ENCODE peak calls at places on chromosomes 16 and 17, in eight cellular contexts. One of them, this sample, is unnamed.

GRCh38 chr17:17467720-17468119 is 9.1 kb upstream of the MED9 start:
- DNase-seq in NCI-H1105 treated with DMSO at 0.1 percent for 48 hours: no peak
- DNase-seq in small intestine: peak
- DNase-seq in GM23248: peak
- DNase-seq in prostate gland: no peak
- DNase-seq in T-helper 17 cell: no peak
- DNase-seq in stimulated activated naive CD8-positive, alpha-beta T cell treated with anti-CD3 and anti-CD28 coated beads, Interleukin-15, Interleukin-2, amounts not matched to agents 100 U/mL and 50 U/mL, for 24 hours: no peak
- DNase-seq in NCI-H1417: peak
- DNase-seq in this sample: no peak

GRCh38 chr16:84928679-84929420 is 82.5 kb downstream of the ZDHHC7 start:
- DNase-seq in NCI-H1417: no peak
- DNase-seq in NCI-H1105 treated with DMSO at 0.1 percent for 48 hours: no peak
- DNase-seq in prostate gland: no peak
- DNase-seq in GM23248: peak
- DNase-seq in small intestine: peak
- DNase-seq in stimulated activated naive CD8-positive, alpha-beta T cell treated with anti-CD3 and anti-CD28 coated beads, Interleukin-15, Interleukin-2, amounts not matched to agents 100 U/mL and 50 U/mL, for 24 hours: no peak
- DNase-seq in T-helper 17 cell: no peak
- DNase-seq in this sample: no peak

GRCh38 chr17:28345420-28346198 is 10.0 kb downstream of the TNFAIP1 start:
- DNase-seq in NCI-H1417: peak
- DNase-seq in GM23248: no peak
- DNase-seq in small intestine: no peak
- DNase-seq in NCI-H1105 treated with DMSO at 0.1 percent for 48 hours: peak
- DNase-seq in T-helper 17 cell: no peak
- DNase-seq in stimulated activated naive CD8-positive, alpha-beta T cell treated with anti-CD3 and anti-CD28 coated beads, Interleukin-15, Interleukin-2, amounts not matched to agents 100 U/mL and 50 U/mL, for 24 hours: no peak
- DNase-seq in prostate gland: no peak
- DNase-seq in this sample: no peak

GRCh38 chr17:4135489-4135888 is 7.3 kb downstream of the ZZEF1 start:
- DNase-seq in NCI-H1417: no peak
- DNase-seq in stimulated activated naive CD8-positive, alpha-beta T cell treated with anti-CD3 and anti-CD28 coated beads, Interleukin-15, Interleukin-2, amounts not matched to agents 100 U/mL and 50 U/mL, for 24 hours: no peak
- DNase-seq in GM23248: no peak
- DNase-seq in T-helper 17 cell: no peak
- DNase-seq in NCI-H1105 treated with DMSO at 0.1 percent for 48 hours: no peak
- DNase-seq in small intestine: no peak
- DNase-seq in prostate gland: no peak
- DNase-seq in this sample: no peak

GRCh38 chr17:6626616-6627015 is 13.9 kb downstream of the KIAA0753 start:
- DNase-seq in prostate gland: no peak
- DNase-seq in small intestine: no peak
- DNase-seq in NCI-H1105 treated with DMSO at 0.1 percent for 48 hours: no peak
- DNase-seq in T-helper 17 cell: no peak
- DNase-seq in NCI-H1417: no peak
- DNase-seq in stimulated activated naive CD8-positive, alpha-beta T cell treated with anti-CD3 and anti-CD28 coated beads, Interleukin-15, Interleukin-2, amounts not matched to agents 100 U/mL and 50 U/mL, for 24 hours: no peak
- DNase-seq in GM23248: no peak
- DNase-seq in this sample: no peak

GRCh38 chr16:14372471-14372870 is 257.6 kb downstream of the PARN start:
- DNase-seq in NCI-H1105 treated with DMSO at 0.1 percent for 48 hours: no peak
- DNase-seq in T-helper 17 cell: no peak
- DNase-seq in stimulated activated naive CD8-positive, alpha-beta T cell treated with anti-CD3 and anti-CD28 coated beads, Interleukin-15, Interleukin-2, amounts not matched to agents 100 U/mL and 50 U/mL, for 24 hours: no peak
- DNase-seq in NCI-H1417: no peak
- DNase-seq in prostate gland: no peak
- DNase-seq in small intestine: no peak
- DNase-seq in GM23248: no peak
- DNase-seq in this sample: peak

GRCh38 chr17:78958556-78959191 is 21.0 kb downstream of the LGALS3BP start:
- DNase-seq in stimulated activated naive CD8-positive, alpha-beta T cell treated with anti-CD3 and anti-CD28 coated beads, Interleukin-15, Interleukin-2, amounts not matched to agents 100 U/mL and 50 U/mL, for 24 hours: no peak
- DNase-seq in T-helper 17 cell: no peak
- DNase-seq in GM23248: peak
- DNase-seq in NCI-H1417: no peak
- DNase-seq in NCI-H1105 treated with DMSO at 0.1 percent for 48 hours: no peak
- DNase-seq in prostate gland: no peak
- DNase-seq in small intestine: peak
- DNase-seq in this sample: no peak

GRCh38 chr17:73957564-73957963 is 245.9 kb upstream of the RPL38 start:
- DNase-seq in T-helper 17 cell: no peak
- DNase-seq in stimulated activated naive CD8-positive, alpha-beta T cell treated with anti-CD3 and anti-CD28 coated beads, Interleukin-15, Interleukin-2, amounts not matched to agents 100 U/mL and 50 U/mL, for 24 hours: no peak
- DNase-seq in prostate gland: no peak
- DNase-seq in small intestine: peak
- DNase-seq in GM23248: no peak
- DNase-seq in NCI-H1417: peak
- DNase-seq in NCI-H1105 treated with DMSO at 0.1 percent for 48 hours: no peak
- DNase-seq in this sample: no peak

GRCh38 chr17:58403312-58403711 is 14.0 kb downstream of the RNF43 start:
- DNase-seq in prostate gland: no peak
- DNase-seq in T-helper 17 cell: no peak
- DNase-seq in small intestine: no peak
- DNase-seq in NCI-H1417: no peak
- DNase-seq in stimulated activated naive CD8-positive, alpha-beta T cell treated with anti-CD3 and anti-CD28 coated beads, Interleukin-15, Interleukin-2, amounts not matched to agents 100 U/mL and 50 U/mL, for 24 hours: no peak
- DNase-seq in GM23248: no peak
- DNase-seq in NCI-H1105 treated with DMSO at 0.1 percent for 48 hours: peak
- DNase-seq in this sample: no peak

GRCh38 chr16:77974883-77975282 is 47.5 kb upstream of the CLEC3A start:
- DNase-seq in prostate gland: no peak
- DNase-seq in stimulated activated naive CD8-positive, alpha-beta T cell treated with anti-CD3 and anti-CD28 coated beads, Interleukin-15, Interleukin-2, amounts not matched to agents 100 U/mL and 50 U/mL, for 24 hours: no peak
- DNase-seq in NCI-H1105 treated with DMSO at 0.1 percent for 48 hours: no peak
- DNase-seq in T-helper 17 cell: no peak
- DNase-seq in GM23248: peak
- DNase-seq in small intestine: no peak
- DNase-seq in NCI-H1417: no peak
- DNase-seq in this sample: peak

GRCh38 chr17:28524476-28525415 is 18.6 kb downstream of the FOXN1 start:
- DNase-seq in GM23248: peak
- DNase-seq in NCI-H1105 treated with DMSO at 0.1 percent for 48 hours: no peak
- DNase-seq in small intestine: peak
- DNase-seq in T-helper 17 cell: no peak
- DNase-seq in prostate gland: peak
- DNase-seq in NCI-H1417: no peak
- DNase-seq in stimulated activated naive CD8-positive, alpha-beta T cell treated with anti-CD3 and anti-CD28 coated beads, Interleukin-15, Interleukin-2, amounts not matched to agents 100 U/mL and 50 U/mL, for 24 hours: no peak
- DNase-seq in this sample: no peak

GRCh38 chr16:11233727-11234376 is 22.2 kb downstream of the SOCS1 start:
- DNase-seq in prostate gland: no peak
- DNase-seq in NCI-H1105 treated with DMSO at 0.1 percent for 48 hours: no peak
- DNase-seq in T-helper 17 cell: peak
- DNase-seq in NCI-H1417: no peak
- DNase-seq in GM23248: no peak
- DNase-seq in stimulated activated naive CD8-positive, alpha-beta T cell treated with anti-CD3 and anti-CD28 coated beads, Interleukin-15, Interleukin-2, amounts not matched to agents 100 U/mL and 50 U/mL, for 24 hours: peak
- DNase-seq in small intestine: peak
- DNase-seq in this sample: no peak

GRCh38 chr16:11586856-11587642 is at the start of gene LITAF:
- DNase-seq in GM23248: peak
- DNase-seq in NCI-H1417: peak
- DNase-seq in small intestine: peak
- DNase-seq in prostate gland: peak
- DNase-seq in stimulated activated naive CD8-positive, alpha-beta T cell treated with anti-CD3 and anti-CD28 coated beads, Interleukin-15, Interleukin-2, amounts not matched to agents 100 U/mL and 50 U/mL, for 24 hours: peak
- DNase-seq in NCI-H1105 treated with DMSO at 0.1 percent for 48 hours: peak
- DNase-seq in T-helper 17 cell: peak
- DNase-seq in this sample: peak

GRCh38 chr17:69763503-69763902 is 311.5 kb upstream of the KCNJ16 start:
- DNase-seq in small intestine: no peak
- DNase-seq in NCI-H1417: no peak
- DNase-seq in stimulated activated naive CD8-positive, alpha-beta T cell treated with anti-CD3 and anti-CD28 coated beads, Interleukin-15, Interleukin-2, amounts not matched to agents 100 U/mL and 50 U/mL, for 24 hours: no peak
- DNase-seq in GM23248: peak
- DNase-seq in T-helper 17 cell: no peak
- DNase-seq in prostate gland: no peak
- DNase-seq in NCI-H1105 treated with DMSO at 0.1 percent for 48 hours: no peak
- DNase-seq in this sample: no peak

GRCh38 chr17:3845361-3845753 is 689 bp downstream of the NCBP3 start:
- DNase-seq in GM23248: peak
- DNase-seq in prostate gland: no peak
- DNase-seq in NCI-H1105 treated with DMSO at 0.1 percent for 48 hours: peak
- DNase-seq in stimulated activated naive CD8-positive, alpha-beta T cell treated with anti-CD3 and anti-CD28 coated beads, Interleukin-15, Interleukin-2, amounts not matched to agents 100 U/mL and 50 U/mL, for 24 hours: peak
- DNase-seq in NCI-H1417: no peak
- DNase-seq in T-helper 17 cell: no peak
- DNase-seq in small intestine: peak
- DNase-seq in this sample: peak

GRCh38 chr16:57906385-57907316 is 64.3 kb downstream of the CNGB1 start:
- DNase-seq in GM23248: peak
- DNase-seq in prostate gland: no peak
- DNase-seq in stimulated activated naive CD8-positive, alpha-beta T cell treated with anti-CD3 and anti-CD28 coated beads, Interleukin-15, Interleukin-2, amounts not matched to agents 100 U/mL and 50 U/mL, for 24 hours: peak
- DNase-seq in small intestine: no peak
- DNase-seq in NCI-H1105 treated with DMSO at 0.1 percent for 48 hours: no peak
- DNase-seq in NCI-H1417: no peak
- DNase-seq in T-helper 17 cell: no peak
- DNase-seq in this sample: no peak

GRCh38 chr17:40023590-40024292 is 8.5 kb downstream of the CSF3 start:
- DNase-seq in NCI-H1105 treated with DMSO at 0.1 percent for 48 hours: no peak
- DNase-seq in small intestine: no peak
- DNase-seq in prostate gland: peak
- DNase-seq in NCI-H1417: no peak
- DNase-seq in stimulated activated naive CD8-positive, alpha-beta T cell treated with anti-CD3 and anti-CD28 coated beads, Interleukin-15, Interleukin-2, amounts not matched to agents 100 U/mL and 50 U/mL, for 24 hours: no peak
- DNase-seq in GM23248: no peak
- DNase-seq in T-helper 17 cell: no peak
- DNase-seq in this sample: no peak

GRCh38 chr17:17766351-17767095 is 70.3 kb downstream of the SREBF1 start:
- DNase-seq in prostate gland: no peak
- DNase-seq in NCI-H1417: peak
- DNase-seq in GM23248: no peak
- DNase-seq in stimulated activated naive CD8-positive, alpha-beta T cell treated with anti-CD3 and anti-CD28 coated beads, Interleukin-15, Interleukin-2, amounts not matched to agents 100 U/mL and 50 U/mL, for 24 hours: no peak
- DNase-seq in NCI-H1105 treated with DMSO at 0.1 percent for 48 hours: no peak
- DNase-seq in T-helper 17 cell: no peak
- DNase-seq in small intestine: no peak
- DNase-seq in this sample: no peak

GRCh38 chr16:12798846-12799245 is 4.8 kb downstream of the CPPED1 start:
- DNase-seq in GM23248: no peak
- DNase-seq in NCI-H1105 treated with DMSO at 0.1 percent for 48 hours: no peak
- DNase-seq in T-helper 17 cell: no peak
- DNase-seq in stimulated activated naive CD8-positive, alpha-beta T cell treated with anti-CD3 and anti-CD28 coated beads, Interleukin-15, Interleukin-2, amounts not matched to agents 100 U/mL and 50 U/mL, for 24 hours: no peak
- DNase-seq in small intestine: no peak
- DNase-seq in prostate gland: no peak
- DNase-seq in NCI-H1417: no peak
- DNase-seq in this sample: no peak

GRCh38 chr16:621526-622105 is 9.2 kb upstream of the WFIKKN1 start:
- DNase-seq in GM23248: no peak
- DNase-seq in T-helper 17 cell: no peak
- DNase-seq in NCI-H1105 treated with DMSO at 0.1 percent for 48 hours: peak
- DNase-seq in NCI-H1417: peak
- DNase-seq in prostate gland: peak
- DNase-seq in stimulated activated naive CD8-positive, alpha-beta T cell treated with anti-CD3 and anti-CD28 coated beads, Interleukin-15, Interleukin-2, amounts not matched to agents 100 U/mL and 50 U/mL, for 24 hours: no peak
- DNase-seq in small intestine: no peak
- DNase-seq in this sample: no peak

GRCh38 chr17:72631568-72631967 is 460.9 kb downstream of the SLC39A11 start:
- DNase-seq in T-helper 17 cell: no peak
- DNase-seq in prostate gland: no peak
- DNase-seq in GM23248: no peak
- DNase-seq in stimulated activated naive CD8-positive, alpha-beta T cell treated with anti-CD3 and anti-CD28 coated beads, Interleukin-15, Interleukin-2, amounts not matched to agents 100 U/mL and 50 U/mL, for 24 hours: no peak
- DNase-seq in small intestine: no peak
- DNase-seq in NCI-H1417: peak
- DNase-seq in NCI-H1105 treated with DMSO at 0.1 percent for 48 hours: peak
- DNase-seq in this sample: peak

GRCh38 chr16:80751167-80751566 is 53.2 kb downstream of the CDYL2 start:
- DNase-seq in prostate gland: peak
- DNase-seq in NCI-H1105 treated with DMSO at 0.1 percent for 48 hours: no peak
- DNase-seq in GM23248: peak
- DNase-seq in NCI-H1417: peak
- DNase-seq in small intestine: peak
- DNase-seq in stimulated activated naive CD8-positive, alpha-beta T cell treated with anti-CD3 and anti-CD28 coated beads, Interleukin-15, Interleukin-2, amounts not matched to agents 100 U/mL and 50 U/mL, for 24 hours: no peak
- DNase-seq in T-helper 17 cell: no peak
- DNase-seq in this sample: no peak

GRCh38 chr16:47966325-47966724 is 189.5 kb downstream of the ABCC12 start:
- DNase-seq in NCI-H1417: peak
- DNase-seq in stimulated activated naive CD8-positive, alpha-beta T cell treated with anti-CD3 and anti-CD28 coated beads, Interleukin-15, Interleukin-2, amounts not matched to agents 100 U/mL and 50 U/mL, for 24 hours: no peak
- DNase-seq in GM23248: no peak
- DNase-seq in small intestine: no peak
- DNase-seq in T-helper 17 cell: no peak
- DNase-seq in prostate gland: no peak
- DNase-seq in NCI-H1105 treated with DMSO at 0.1 percent for 48 hours: peak
- DNase-seq in this sample: no peak

GRCh38 chr16:4884972-4885874 is 37.9 kb downstream of the UBN1 start:
- DNase-seq in NCI-H1417: no peak
- DNase-seq in stimulated activated naive CD8-positive, alpha-beta T cell treated with anti-CD3 and anti-CD28 coated beads, Interleukin-15, Interleukin-2, amounts not matched to agents 100 U/mL and 50 U/mL, for 24 hours: no peak
- DNase-seq in T-helper 17 cell: no peak
- DNase-seq in GM23248: no peak
- DNase-seq in small intestine: no peak
- DNase-seq in NCI-H1105 treated with DMSO at 0.1 percent for 48 hours: no peak
- DNase-seq in prostate gland: no peak
- DNase-seq in this sample: no peak

GRCh38 chr16:48347191-48347860 is 37.9 kb downstream of the SIAH1 start:
- DNase-seq in small intestine: no peak
- DNase-seq in T-helper 17 cell: no peak
- DNase-seq in prostate gland: no peak
- DNase-seq in NCI-H1417: no peak
- DNase-seq in NCI-H1105 treated with DMSO at 0.1 percent for 48 hours: no peak
- DNase-seq in GM23248: no peak
- DNase-seq in stimulated activated naive CD8-positive, alpha-beta T cell treated with anti-CD3 and anti-CD28 coated beads, Interleukin-15, Interleukin-2, amounts not matched to agents 100 U/mL and 50 U/mL, for 24 hours: no peak
- DNase-seq in this sample: no peak

GRCh38 chr17:43890240-43890639 is 17.1 kb downstream of the MPP2 start:
- DNase-seq in T-helper 17 cell: no peak
- DNase-seq in prostate gland: no peak
- DNase-seq in GM23248: no peak
- DNase-seq in small intestine: no peak
- DNase-seq in stimulated activated naive CD8-positive, alpha-beta T cell treated with anti-CD3 and anti-CD28 coated beads, Interleukin-15, Interleukin-2, amounts not matched to agents 100 U/mL and 50 U/mL, for 24 hours: no peak
- DNase-seq in NCI-H1105 treated with DMSO at 0.1 percent for 48 hours: no peak
- DNase-seq in NCI-H1417: no peak
- DNase-seq in this sample: no peak

GRCh38 chr17:73343739-73344454 is 32.1 kb upstream of the CDC42EP4 start:
- DNase-seq in stimulated activated naive CD8-positive, alpha-beta T cell treated with anti-CD3 and anti-CD28 coated beads, Interleukin-15, Interleukin-2, amounts not matched to agents 100 U/mL and 50 U/mL, for 24 hours: no peak
- DNase-seq in NCI-H1105 treated with DMSO at 0.1 percent for 48 hours: no peak
- DNase-seq in T-helper 17 cell: no peak
- DNase-seq in NCI-H1417: no peak
- DNase-seq in prostate gland: no peak
- DNase-seq in GM23248: peak
- DNase-seq in small intestine: no peak
- DNase-seq in this sample: no peak